ENCODE peak calls at places on chromosomes 2 and 18, in five cellular contexts. M is AG04450, B is kidney, A is mammary epithelial cell, N is sigmoid colon. V is an unnamed sample.

GRCh38 chr2:18971628-18972027 is 382.3 kb upstream of the NT5C1B start:
- DNase-seq in N (no peak), M (no peak), A (peak; percentile 50), B (no peak), V (no peak)

GRCh38 chr18:79944746-79945117 is 6.7 kb downstream of the SLC66A2 start:
- DNase-seq in B (peak; percentile 27), N (peak; percentile 37), M (no peak), A (no peak), V (no peak)

GRCh38 chr2:128984855-128985254 is 666.2 kb upstream of the HS6ST1 start:
- DNase-seq in B (no peak), N (no peak), M (no peak), A (no peak), V (no peak)

GRCh38 chr2:8408560-8409460 is 273.0 kb upstream of the ID2 start:
- DNase-seq in N (no peak), B (no peak), A (no peak), M (no peak), V (peak; percentile 11)

GRCh38 chr18:60978338-60978737 is 354.9 kb upstream of the CDH20 start:
- DNase-seq in N (no peak), A (peak; percentile 59), B (no peak), M (peak; percentile 15), V (no peak)

GRCh38 chr2:240873805-240874714 is 5.4 kb downstream of the AGXT start:
- DNase-seq in A (no peak), M (no peak), B (peak; percentile 48), N (no peak), V (no peak)

GRCh38 chr2:232697807-232698110 is 628 bp downstream of the GIGYF2 start:
- DNase-seq in A (no peak), M (no peak), B (no peak), N (no peak), V (no peak)

GRCh38 chr2:105989070-105989469 is 205.0 kb downstream of the UXS1 start:
- DNase-seq in M (no peak), B (no peak), A (no peak), N (no peak), V (no peak)

GRCh38 chr2:163733301-163733938 is 2.4 kb downstream of the FIGN start:
- DNase-seq in N (peak; percentile 64), M (no peak), B (no peak), A (no peak), V (no peak)

GRCh38 chr2:23092831-23093230 is 292.1 kb upstream of the KLHL29 start:
- DNase-seq in N (no peak), A (peak; percentile 12), M (no peak), B (no peak), V (no peak)

DNA sequence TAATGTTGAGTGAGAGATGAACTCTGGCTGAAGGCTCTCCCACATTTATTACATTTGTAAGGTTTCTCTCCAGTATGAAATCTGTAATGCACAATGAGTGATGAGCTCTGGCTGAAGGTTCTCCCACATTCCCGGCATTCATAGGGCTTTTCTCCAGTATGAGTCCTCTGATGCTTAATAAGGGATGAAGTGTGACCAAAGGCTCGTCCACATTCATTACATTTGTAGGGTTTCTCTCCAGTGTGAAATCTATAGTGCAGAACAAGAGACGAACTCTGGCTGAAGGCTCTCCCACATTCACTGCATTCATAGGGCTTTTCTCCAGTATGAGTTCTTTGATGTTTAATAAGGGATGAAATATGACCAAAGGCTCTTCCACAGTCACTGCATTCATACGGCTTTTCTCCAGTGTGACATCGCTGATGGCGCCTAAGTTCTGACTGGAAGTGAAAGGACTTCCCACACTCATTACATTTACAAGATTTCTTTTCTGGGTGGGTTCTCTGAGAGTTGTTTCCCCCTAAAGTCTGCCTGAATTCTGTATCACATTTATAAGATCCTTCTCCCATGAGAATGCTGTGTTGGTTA is 10.2 kb downstream of the ZNF514 start:
- DNase-seq in N (no peak), M (no peak), A (no peak), B (no peak), V (no peak)
- H3K9me3 ChIP-seq in N (peaks cover 21% of the 10 kb centered on the region), M (peaks cover 71% of the 10 kb centered on the region), A (peaks cover 74% of the 10 kb centered on the region), B (peaks cover 79% of the 10 kb centered on the region), V (peaks cover 42% of the 10 kb centered on the region)

GRCh38 chr2:142463047-142463446 is 332.2 kb upstream of the LRP1B start:
- DNase-seq in A (no peak), M (no peak), N (no peak), B (no peak), V (no peak)

GRCh38 chr2:142462291-142462690 is 331.5 kb upstream of the LRP1B start:
- DNase-seq in M (no peak), A (peak; percentile 1), N (no peak), B (no peak), V (no peak)
- H3K9me3 ChIP-seq in M (no peaks in the 10 kb centered on the region), A (no peaks in the 10 kb centered on the region), N (no peaks in the 10 kb centered on the region), B (no peaks in the 10 kb centered on the region), V (peaks cover 4% of the 10 kb centered on the region)

GRCh38 chr2:51918113-51918512 is 886.2 kb upstream of the NRXN1 start:
- DNase-seq in A (peak; percentile 26), M (no peak), N (no peak), B (no peak), V (no peak)

GRCh38 chr2:51920509-51920908 is 888.6 kb upstream of the NRXN1 start:
- DNase-seq in B (no peak), N (no peak), M (no peak), A (no peak), V (no peak)

GRCh38 chr2:51921076-51921475 is 889.1 kb upstream of the NRXN1 start:
- DNase-seq in N (no peak), B (no peak), A (no peak), M (no peak), V (no peak)

DNA sequence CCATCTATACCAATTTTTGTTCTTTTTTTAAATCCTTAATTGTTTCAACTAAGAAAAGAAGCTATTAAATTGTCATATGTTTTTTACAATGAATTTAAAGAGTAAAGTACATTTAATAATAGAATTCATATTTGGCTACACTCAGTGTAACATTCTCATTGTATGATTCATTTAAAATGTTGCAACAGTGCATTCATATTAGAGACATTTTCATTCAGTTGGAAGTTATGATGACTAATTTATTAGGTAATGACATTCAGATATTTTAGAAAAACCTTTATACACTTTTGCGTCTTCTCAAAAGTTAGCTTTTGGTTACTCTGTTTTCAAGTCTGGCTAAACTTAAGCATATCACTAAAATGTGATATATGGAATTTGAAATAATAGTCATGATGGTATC is 887.5 kb upstream of the NRXN1 start:
- DNase-seq in N (no peak), B (no peak), A (peak; percentile 45), M (no peak), V (no peak)
- H3K9me3 ChIP-seq in N (no peaks in the 10 kb centered on the region), B (peaks cover 5% of the 10 kb centered on the region), A (peaks cover 5% of the 10 kb centered on the region), M (no peaks in the 10 kb centered on the region), V (no peaks in the 10 kb centered on the region)

DNA sequence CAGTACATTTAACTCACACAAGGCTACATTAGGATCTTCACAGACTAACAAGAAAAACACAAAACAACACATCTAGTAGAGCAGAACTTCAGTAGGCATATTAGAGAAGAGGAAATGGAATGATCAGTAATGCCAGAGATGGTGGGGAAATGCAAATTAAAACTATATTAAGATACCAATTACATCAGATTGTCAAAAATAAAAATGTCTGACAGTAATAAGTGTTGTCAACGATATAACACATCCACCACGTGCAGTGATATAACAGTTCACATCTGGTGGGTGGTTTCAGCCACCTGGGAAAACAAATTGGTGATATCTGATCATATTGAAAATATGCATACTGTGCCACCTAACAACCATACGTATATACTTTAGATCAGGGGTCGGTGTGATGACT is 59.9 kb downstream of the GALNT1 start:
- DNase-seq in N (no peak), A (no peak), B (no peak), M (no peak), V (no peak)
- H3K9me3 ChIP-seq in N (no peaks in the 10 kb centered on the region), A (no peaks in the 10 kb centered on the region), B (peaks cover 7% of the 10 kb centered on the region), M (no peaks in the 10 kb centered on the region), V (no peaks in the 10 kb centered on the region)

GRCh38 chr2:218799990-218800389 is 18.0 kb downstream of the CYP27A1 start:
- DNase-seq in A (no peak), N (no peak), B (no peak), M (no peak), V (no peak)
- H3K9me3 ChIP-seq in A (peaks cover 4% of the 10 kb centered on the region), N (no peaks in the 10 kb centered on the region), B (no peaks in the 10 kb centered on the region), M (no peaks in the 10 kb centered on the region), V (peaks cover 4% of the 10 kb centered on the region)

GRCh38 chr2:16326736-16327300 is 338.8 kb downstream of the CYRIA start:
- DNase-seq in A (no peak), B (no peak), M (no peak), N (no peak), V (no peak)

GRCh38 chr2:16324971-16325612 is 340.5 kb downstream of the CYRIA start:
- DNase-seq in M (no peak), N (no peak), A (no peak), B (no peak), V (no peak)

GRCh38 chr2:16327311-16327710 is 338.3 kb downstream of the CYRIA start:
- DNase-seq in B (no peak), A (no peak), M (no peak), N (no peak), V (no peak)

GRCh38 chr2:16324544-16324937 is 341.1 kb downstream of the CYRIA start:
- DNase-seq in N (no peak), A (no peak), B (no peak), M (no peak), V (no peak)

DNA sequence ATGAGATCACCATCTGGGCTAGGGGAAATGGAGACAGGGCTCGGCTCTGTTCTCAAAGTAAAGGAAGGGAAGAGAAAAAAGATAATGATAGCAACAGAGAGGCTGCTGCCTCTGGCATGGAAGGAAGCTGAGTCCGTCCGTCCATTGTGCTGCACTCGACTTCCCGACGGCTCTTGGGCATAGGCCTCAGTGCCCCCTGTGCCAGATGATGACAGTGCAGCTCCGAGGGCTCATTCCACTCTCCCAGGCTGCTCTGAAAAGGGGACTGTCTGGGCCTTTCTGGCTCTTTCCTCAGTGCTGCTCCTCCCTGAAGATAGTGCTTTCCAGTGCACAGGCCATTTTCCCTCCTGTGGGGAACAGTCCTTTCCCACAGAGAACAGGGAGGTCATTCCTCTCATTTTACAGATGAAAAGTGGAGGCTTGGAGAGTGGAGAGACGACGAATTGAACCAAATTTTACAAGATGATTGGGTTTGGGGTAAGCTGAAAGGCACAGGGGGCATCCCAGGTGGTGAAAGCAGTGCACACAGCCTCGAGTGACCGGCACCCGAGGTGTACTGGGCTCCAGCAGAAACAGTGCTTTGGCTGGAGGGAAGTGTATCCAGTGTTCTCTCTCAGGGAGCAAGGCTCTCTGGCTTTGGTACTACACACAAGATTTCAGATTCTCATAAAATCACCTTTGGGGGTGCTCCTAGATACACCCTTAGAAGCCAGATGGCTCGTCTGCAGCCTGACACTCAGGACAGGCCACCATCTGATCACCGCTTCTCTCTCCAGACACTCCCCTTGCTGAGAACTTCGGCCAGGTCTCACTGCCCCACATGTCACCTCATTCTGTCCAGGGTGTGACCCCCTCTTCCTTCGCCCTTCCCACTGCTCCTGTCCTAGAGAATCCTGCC is 339.8 kb downstream of the CYRIA start:
- DNase-seq in A (no peak), M (no peak), B (no peak), N (no peak), V (no peak)
- H3K9me3 ChIP-seq in A (peaks cover 14% of the 10 kb centered on the region), M (peaks cover 59% of the 10 kb centered on the region), B (no peaks in the 10 kb centered on the region), N (no peaks in the 10 kb centered on the region), V (no peaks in the 10 kb centered on the region)